ENCODE peak calls at places on chromosome 10, in seven cellular contexts. S, A, Q, R, B, V and W are unnamed samples.

GRCh38 chr10:117968354-117969182 is 78.2 kb downstream of the RAB11FIP2 start:
- DNase-seq in R (no peak), S (no peak), Q (no peak), B (no peak), V (no peak), A (no peak), W (no peak)

GRCh38 chr10:98687685-98688084 is 240.9 kb upstream of the HPS1 start:
- DNase-seq in V (no peak), B (no peak), Q (no peak), R (no peak), A (no peak), S (no peak), W (no peak)

GRCh38 chr10:100826983-100827818 is 81.8 kb downstream of the PAX2 start:
- DNase-seq in Q (peak), V (no peak), A (peak), R (no peak), S (no peak), B (peak), W (no peak)

GRCh38 chr10:17101910-17102266 is 27.7 kb downstream of the CUBN start:
- DNase-seq in S (no peak), R (no peak), A (no peak), Q (no peak), V (no peak), B (peak), W (no peak)

GRCh38 chr10:32155075-32155516 is 98.9 kb upstream of the KIF5B start:
- DNase-seq in Q (no peak), A (no peak), S (no peak), V (peak), B (no peak), R (peak), W (peak)

GRCh38 chr10:42551582-42552187 is 86.7 kb downstream of the ZNF33B start:
- DNase-seq in B (no peak), S (no peak), V (no peak), A (no peak), R (no peak), Q (no peak), W (no peak)

GRCh38 chr10:101558671-101559595 is 29.1 kb downstream of the POLL start:
- DNase-seq in A (no peak), R (no peak), B (no peak), V (no peak), Q (no peak), S (no peak), W (no peak)

GRCh38 chr10:124106241-124106905 is 13.0 kb upstream of the CHST15 start:
- DNase-seq in R (peak), B (no peak), V (peak), S (no peak), A (peak), Q (peak), W (peak)

GRCh38 chr10:77643795-77644468 is 6.3 kb upstream of the KCNMA1 start:
- DNase-seq in B (peak), R (peak), S (no peak), A (peak), Q (no peak), V (peak), W (peak)

GRCh38 chr10:77796311-77796915 is 130.1 kb downstream of the DLG5 start:
- DNase-seq in V (no peak), Q (no peak), S (no peak), B (no peak), A (no peak), R (no peak), W (no peak)

GRCh38 chr10:28858641-28859040 is 181.3 kb downstream of the BAMBI start:
- DNase-seq in R (no peak), V (no peak), B (no peak), A (no peak), Q (no peak), S (no peak), W (no peak)

GRCh38 chr10:61096056-61096455 is 152.1 kb upstream of the RHOBTB1 start:
- DNase-seq in V (no peak), A (no peak), B (no peak), R (no peak), S (no peak), Q (no peak), W (no peak)

GRCh38 chr10:87860156-87860795 is 3.1 kb downstream of the KLLN start:
- DNase-seq in V (peak), A (peak), Q (no peak), R (peak), B (peak), S (no peak), W (peak)

GRCh38 chr10:74937446-74937935 is 111.1 kb downstream of the KAT6B start:
- DNase-seq in S (no peak), B (no peak), V (no peak), A (no peak), R (no peak), Q (no peak), W (no peak)

GRCh38 chr10:48533951-48534720 is 70.7 kb downstream of the ARHGAP22 start:
- DNase-seq in B (no peak), A (peak), R (no peak), V (no peak), S (no peak), Q (no peak), W (peak)

GRCh38 chr10:78931333-78932083 is 137.3 kb upstream of the ZMIZ1 start:
- DNase-seq in A (no peak), V (peak), R (peak), S (no peak), B (no peak), Q (peak), W (peak)

GRCh38 chr10:24034571-24034970 is 174.4 kb upstream of the KIAA1217 start:
- DNase-seq in S (no peak), V (no peak), R (no peak), Q (no peak), A (peak), B (peak), W (no peak)

GRCh38 chr10:75648854-75649253 is 217.4 kb downstream of the LRMDA start:
- DNase-seq in Q (no peak), B (no peak), R (no peak), S (no peak), V (no peak), A (no peak), W (no peak)

GRCh38 chr10:44917848-44918247 is 6.7 kb downstream of the TMEM72 start:
- DNase-seq in Q (no peak), V (no peak), A (no peak), B (no peak), R (no peak), S (no peak), W (no peak)

GRCh38 chr10:120978589-120979252 is 127.6 kb downstream of the WDR11 start:
- DNase-seq in V (peak), S (no peak), A (no peak), R (peak), B (peak), Q (no peak), W (no peak)

GRCh38 chr10:129114588-129114987 is 352.5 kb upstream of the MGMT start:
- DNase-seq in B (no peak), V (no peak), Q (no peak), R (no peak), A (no peak), S (no peak), W (no peak)

GRCh38 chr10:52170776-52171175 is 143.3 kb upstream of the DKK1 start:
- DNase-seq in B (no peak), S (no peak), V (no peak), R (no peak), Q (no peak), A (no peak), W (no peak)

GRCh38 chr10:85607296-85607695 is 759.3 kb downstream of the GRID1 start:
- DNase-seq in S (no peak), A (no peak), Q (no peak), R (no peak), V (no peak), B (no peak), W (no peak)

GRCh38 chr10:84138478-84139125 is 707 bp upstream of the GHITM start:
- DNase-seq in A (peak), S (no peak), Q (no peak), V (peak), B (peak), R (peak), W (no peak)

GRCh38 chr10:48656928-48657327 is 27.7 kb upstream of the WDFY4 start:
- DNase-seq in V (no peak), S (no peak), A (peak), Q (no peak), B (no peak), R (no peak), W (no peak)

GRCh38 chr10:29554660-29555059 is 80.1 kb downstream of the SVIL start:
- DNase-seq in Q (no peak), S (no peak), R (peak), A (no peak), V (peak), B (no peak), W (no peak)

GRCh38 chr10:8365935-8366911 is 311.7 kb downstream of the GATA3 start:
- DNase-seq in S (no peak), A (no peak), B (peak), Q (no peak), R (peak), V (peak), W (peak)

GRCh38 chr10:114271779-114272167 is 32.7 kb downstream of the VWA2 start:
- DNase-seq in S (no peak), V (peak), A (no peak), R (peak), B (no peak), Q (no peak), W (peak)

GRCh38 chr10:11609492-11610093 is 1.9 kb downstream of the USP6NL start:
- DNase-seq in B (no peak), Q (no peak), S (no peak), V (no peak), R (no peak), A (no peak), W (no peak)

GRCh38 chr10:100072514-100072913 is 9.2 kb downstream of the CPN1 start:
- DNase-seq in A (no peak), Q (no peak), S (no peak), B (no peak), R (no peak), V (no peak), W (no peak)

GRCh38 chr10:90988802-90989201 is 67.9 kb upstream of the ANKRD1 start:
- DNase-seq in R (no peak), V (no peak), A (no peak), Q (no peak), S (no peak), B (no peak), W (no peak)

GRCh38 chr10:27948191-27948590 is 50.7 kb downstream of the ODAD2 start:
- DNase-seq in V (no peak), A (no peak), B (no peak), R (no peak), Q (no peak), S (no peak), W (peak)

GRCh38 chr10:120262857-120263547 is 194.0 kb upstream of the PLPP4 start:
- DNase-seq in A (no peak), V (peak), Q (no peak), B (no peak), S (no peak), R (no peak), W (no peak)